ENCODE peak calls at places on chromosomes 2 and 18, in eight cellular contexts. N is immature natural killer cell; Q is kidney tubule cell; Y is neural progenitor cell; Z is CD8-positive, alpha-beta memory T cell; J is epithelial cell of esophagus; O is NCI-H2171; H is GM23338. A is an unnamed sample.
A peak's percentile ranks its signal among the peaks of the same experiment; 100 is the strongest.

GRCh38 chr2:239583879-239584859 is 183.3 kb upstream of the HDAC4 start:
- DNase-seq in O (no peak), Y (no peak), Q (no peak), J (no peak), Z (no peak), H (no peak), N (no peak), A (no peak)

GRCh38 chr2:226308981-226309380 is 490.6 kb downstream of the IRS1 start:
- DNase-seq in H (no peak), Z (no peak), O (no peak), Y (no peak), N (no peak), Q (no peak), J (no peak), A (no peak)

GRCh38 chr18:23422751-23423418 is 30.2 kb upstream of the RIOK3 start:
- DNase-seq in O (no peak), H (no peak), J (peak; percentile 83), Z (no peak), Q (peak; percentile 91), N (peak; percentile 87), Y (no peak), A (no peak)

GRCh38 chr2:120878970-120879369 is 143.3 kb downstream of the GLI2 start:
- DNase-seq in O (no peak), N (no peak), H (no peak), J (no peak), Y (peak; percentile 70), Z (no peak), Q (no peak), A (no peak)

GRCh38 chr18:47075098-47075883 is 39.9 kb upstream of the ELOA2 start:
- DNase-seq in Q (no peak), N (no peak), J (peak; percentile 77), Y (no peak), H (peak; percentile 54), Z (no peak), O (no peak), A (peak; percentile 47)

GRCh38 chr2:140457483-140457882 is 1673.3 kb downstream of the LRP1B start:
- DNase-seq in O (peak; percentile 18), Z (no peak), Q (peak; percentile 63), J (peak; percentile 2), H (no peak), N (no peak), Y (no peak), A (no peak)

GRCh38 chr2:23484163-23484740 is 99.3 kb downstream of the KLHL29 start:
- DNase-seq in Z (no peak), Q (no peak), N (no peak), O (no peak), J (no peak), H (no peak), Y (no peak), A (no peak)

GRCh38 chr18:7691206-7691605 is 124.1 kb downstream of the PTPRM start:
- DNase-seq in O (no peak), J (no peak), Q (no peak), Y (no peak), N (no peak), Z (no peak), H (no peak), A (no peak)

GRCh38 chr2:120343100-120343432 is 2.9 kb upstream of the INHBB start:
- DNase-seq in J (no peak), N (no peak), O (no peak), Z (no peak), Q (peak; percentile 13), H (no peak), Y (no peak), A (no peak)

A was measured in H9.